ENCODE peak calls at places on chromosomes 16 and 17, in seven cellular contexts. L is IMR-90, I is lower leg skin, S is left ventricle myocardium inferior, P is neural progenitor cell, K is fibroblast of villous mesenchyme, F is Peyer's patch. X is an unnamed sample.

GRCh38 chr17:13346996-13347762 is 254.6 kb downstream of the HS3ST3A1 start:
- DNase-seq in L (peak), I (no peak), S (no peak), P (no peak), K (peak), F (no peak), X (peak)

GRCh38 chr16:28130099-28131088 is 66.9 kb upstream of the GSG1L start:
- DNase-seq in L (no peak), I (no peak), S (no peak), P (peak), K (no peak), F (no peak), X (no peak)

GRCh38 chr17:49015179-49015923 is 18.2 kb downstream of the IGF2BP1 start:
- DNase-seq in L (no peak), I (peak), S (no peak), P (no peak), K (no peak), F (no peak), X (no peak)

GRCh38 chr17:69265873-69266272 is 37.2 kb upstream of the ABCA10 start:
- DNase-seq in L (no peak), I (no peak), S (no peak), P (no peak), K (no peak), F (no peak), X (no peak)

GRCh38 chr17:75260679-75261335 is 599 bp downstream of the GGA3 start:
- DNase-seq in L (peak), I (no peak), S (no peak), P (no peak), K (no peak), F (no peak), X (no peak)

GRCh38 chr16:27232061-27232841 is 28.9 kb downstream of the KDM8 start:
- DNase-seq in L (no peak), I (no peak), S (no peak), P (no peak), K (no peak), F (peak), X (no peak)

GRCh38 chr16:67204076-67204475 is 5.1 kb downstream of the ELMO3 start:
- DNase-seq in L (no peak), I (no peak), S (no peak), P (no peak), K (no peak), F (no peak), X (no peak)

GRCh38 chr17:10888858-10889257 is 51.0 kb upstream of the PIRT start:
- DNase-seq in L (no peak), I (no peak), S (no peak), P (peak), K (no peak), F (no peak), X (no peak)

GRCh38 chr17:27677191-27677590 is 46.2 kb downstream of the LGALS9 start:
- DNase-seq in L (no peak), I (no peak), S (no peak), P (no peak), K (no peak), F (no peak), X (no peak)

GRCh38 chr16:75280331-75280804 is 28.9 kb upstream of the BCAR1 start:
- DNase-seq in L (no peak), I (no peak), S (no peak), P (no peak), K (no peak), F (no peak), X (no peak)

GRCh38 chr16:66936889-66937554 is 1.7 kb downstream of the CES2 start:
- DNase-seq in L (no peak), I (no peak), S (no peak), P (no peak), K (no peak), F (no peak), X (no peak)

GRCh38 chr16:24381470-24382118 is 125.5 kb downstream of the CACNG3 start:
- DNase-seq in L (no peak), I (no peak), S (no peak), P (no peak), K (no peak), F (no peak), X (no peak)

GRCh38 chr17:34171245-34171818 is 83.8 kb upstream of the CCL2 start:
- DNase-seq in L (peak), I (peak), S (peak), P (peak), K (peak), F (peak), X (peak)

GRCh38 chr16:26983426-26983825 is 83.3 kb upstream of the C16orf82 start:
- DNase-seq in L (peak), I (peak), S (no peak), P (no peak), K (peak), F (no peak), X (peak)

GRCh38 chr16:7405166-7405565 is 72.5 kb downstream of the RBFOX1 start:
- DNase-seq in L (no peak), I (no peak), S (peak), P (peak), K (no peak), F (no peak), X (no peak)

GRCh38 chr17:43634681-43635125 is 27.0 kb downstream of the MEOX1 start:
- DNase-seq in L (peak), I (no peak), S (peak), P (no peak), K (no peak), F (no peak), X (peak)

GRCh38 chr16:57140866-57141668 is 44.8 kb downstream of the PSME3IP1 start:
- DNase-seq in L (no peak), I (no peak), S (no peak), P (no peak), K (no peak), F (no peak), X (no peak)

GRCh38 chr16:81645303-81645702 is 133.8 kb upstream of the PLCG2 start:
- DNase-seq in L (peak), I (peak), S (peak), P (peak), K (peak), F (no peak), X (peak)

GRCh38 chr17:40301315-40301714 is 7.7 kb upstream of the RARA start:
- DNase-seq in L (no peak), I (peak), S (no peak), P (no peak), K (no peak), F (no peak), X (no peak)
- TF ChIP-seq CTCF in L (peak), I (no peak), S (peak), P (peak), K (peak), F (no peak), X (no peak)

GRCh38 chr16:63512910-63513309 is 1476.7 kb upstream of the CDH8 start:
- DNase-seq in L (no peak), I (no peak), S (no peak), P (no peak), K (no peak), F (no peak), X (no peak)
- H3K4me3 ChIP-seq in L (no peak), I (no peak), S (no peak), P (no peak), K (no peak), F (no peak), X (no peak)

GRCh38 chr17:7394452-7395191 is at the start of gene PLSCR3:
- DNase-seq in L (peak), I (peak), S (peak), P (peak), K (peak), F (peak), X (peak)
- TF ChIP-seq CTCF in L (peak), I (no peak), S (peak), P (peak), K (peak), F (peak), X (peak)

GRCh38 chr16:29809031-29809747 is 2.8 kb upstream of the PRRT2 start:
- DNase-seq in L (no peak), I (no peak), S (no peak), P (no peak), K (no peak), F (no peak), X (no peak)
- H3K4me3 ChIP-seq in L (no peak), I (no peak), S (peak), P (peak), K (peak), F (no peak), X (peak)

GRCh38 chr16:85104147-85104546 is 8.1 kb downstream of the CIBAR2 start:
- DNase-seq in L (no peak), I (no peak), S (no peak), P (peak), K (no peak), F (no peak), X (no peak)
- TF ChIP-seq CTCF in L (no peak), I (no peak), S (no peak), P (peak), K (peak), F (no peak), X (no peak)

DNA sequence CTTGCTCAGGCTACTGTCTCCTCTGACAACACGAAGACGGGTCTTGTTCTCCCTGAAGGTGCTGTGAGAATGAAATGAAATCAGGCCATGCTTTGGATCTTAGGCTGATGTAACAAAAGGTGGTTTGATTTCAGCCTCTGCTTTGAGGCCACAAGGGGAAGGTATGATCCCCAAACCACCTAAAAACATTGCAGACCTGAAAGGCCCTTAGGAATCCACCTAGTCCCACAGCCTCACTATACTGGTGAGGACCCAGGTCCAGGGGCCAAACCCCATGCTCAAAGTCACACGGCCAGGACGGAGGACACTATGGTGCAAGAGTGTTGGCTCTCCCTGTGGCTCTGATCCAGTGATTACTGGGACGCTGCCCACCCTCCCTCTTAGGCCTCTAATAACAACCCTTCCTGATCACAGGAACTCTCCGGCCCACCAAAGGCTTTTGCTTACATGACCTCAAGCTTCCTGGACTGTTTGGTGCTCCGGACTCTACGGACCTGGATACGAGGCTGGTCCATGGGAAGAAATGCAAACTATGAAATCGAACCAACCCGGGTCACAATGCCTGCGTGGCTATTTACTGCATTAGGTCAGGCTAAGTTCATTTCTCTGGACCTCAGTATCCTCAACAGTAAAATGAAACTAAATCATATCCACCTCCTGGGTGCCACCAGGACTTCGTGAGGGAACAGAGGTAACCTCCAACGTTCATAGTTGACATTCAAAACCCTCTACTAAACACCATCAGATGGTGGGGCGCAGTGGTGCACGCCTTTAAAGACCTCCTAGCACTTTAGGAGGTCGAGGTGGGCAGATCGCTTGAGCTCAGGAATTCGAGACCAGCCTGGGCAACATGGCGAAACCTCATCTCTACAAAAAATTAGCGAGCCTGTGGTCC is 1.5 kb downstream of the TRIM25 start:
- DNase-seq in L (no peak), I (peak), S (peak), P (no peak), K (peak), F (no peak), X (peak)
- H3K4me3 ChIP-seq in L (peak), I (peak), S (peak), P (no peak), K (peak), F (peak), X (peak)

DNA sequence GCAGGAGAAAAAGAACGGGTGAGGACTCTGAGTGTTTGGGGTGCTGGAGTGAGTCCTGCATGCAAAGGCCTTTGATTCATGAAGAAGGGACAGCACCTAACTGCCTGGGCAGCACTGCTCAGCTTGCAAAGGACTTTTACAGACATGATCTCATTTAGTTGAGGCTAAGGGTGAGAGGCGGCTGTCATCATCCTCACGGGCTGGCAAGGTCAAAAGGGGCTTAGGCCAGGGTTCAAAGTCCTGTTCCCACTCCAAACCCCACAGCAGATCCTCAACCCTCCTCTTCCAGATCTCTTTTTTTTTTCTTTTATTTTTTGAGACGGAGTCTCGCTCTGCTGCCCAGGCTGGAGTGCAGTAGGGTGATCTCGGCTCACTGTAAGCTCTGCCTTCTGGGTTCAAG is 4.8 kb downstream of the RHBDF2 start:
- DNase-seq in L (no peak), I (no peak), S (no peak), P (no peak), K (no peak), F (no peak), X (no peak)
- TF ChIP-seq CTCF in L (no peak), I (no peak), S (no peak), P (no peak), K (no peak), F (no peak), X (no peak)

GRCh38 chr16:683396-684066 is 603 bp downstream of the JMJD8 start:
- DNase-seq in L (no peak), I (no peak), S (no peak), P (peak), K (no peak), F (no peak), X (no peak)

GRCh38 chr16:680967-681745 is 946 bp downstream of the STUB1 start:
- DNase-seq in L (peak), I (no peak), S (no peak), P (peak), K (peak), F (no peak), X (peak)

GRCh38 chr16:680625-680945 is 375 bp downstream of the STUB1 start:
- DNase-seq in L (no peak), I (no peak), S (no peak), P (no peak), K (no peak), F (no peak), X (no peak)

GRCh38 chr16:682493-683395 is 1.4 kb downstream of the JMJD8 start:
- DNase-seq in L (no peak), I (no peak), S (no peak), P (no peak), K (no peak), F (no peak), X (no peak)

DNA sequence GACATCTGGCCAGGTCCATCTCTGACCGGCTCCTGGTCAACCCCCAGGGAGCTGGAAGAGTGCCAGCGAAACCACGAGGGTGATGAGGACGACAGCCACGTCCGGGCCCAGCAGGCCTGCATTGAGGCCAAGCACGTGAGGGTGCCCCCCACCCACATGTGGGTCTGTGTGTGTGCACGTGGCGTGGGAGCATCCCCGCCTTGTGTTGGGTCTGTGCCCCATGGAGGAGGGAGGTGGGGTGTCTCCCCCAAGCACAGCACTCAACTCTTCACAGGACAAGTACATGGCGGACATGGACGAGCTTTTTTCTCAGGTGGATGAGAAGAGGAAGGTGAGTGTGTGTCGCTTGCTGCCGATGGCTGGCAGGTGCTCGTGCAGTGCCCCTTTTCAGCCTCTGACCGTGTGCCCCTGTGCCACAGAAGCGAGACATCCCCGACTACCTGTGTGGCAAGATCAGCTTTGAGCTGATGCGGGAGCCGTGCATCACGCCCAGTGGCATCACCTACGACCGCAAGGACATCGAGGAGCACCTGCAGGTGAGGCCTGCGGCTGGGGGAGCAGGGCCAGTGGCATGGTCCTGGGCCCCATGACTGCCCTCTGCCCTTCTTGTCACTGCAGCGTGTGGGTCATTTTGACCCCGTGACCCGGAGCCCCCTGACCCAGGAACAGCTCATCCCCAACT is 1.7 kb downstream of the STUB1 start:
- DNase-seq in L (no peak), I (no peak), S (no peak), P (no peak), K (peak), F (no peak), X (peak)
- H3K4me3 ChIP-seq in L (peak), I (no peak), S (peak), P (peak), K (peak), F (no peak), X (peak)

GRCh38 chr16:23348579-23349469 is 46.7 kb downstream of the SCNN1B start:
- DNase-seq in L (no peak), I (no peak), S (no peak), P (peak), K (peak), F (no peak), X (no peak)
- TF ChIP-seq CTCF in L (no peak), I (no peak), S (no peak), P (peak), K (peak), F (no peak), X (no peak)

X was measured in cardiac fibroblast.